ENCODE peak calls at places on chromosomes 6 and 20, in eight cellular contexts. One of them, this sample, is unnamed.

GRCh38 chr20:1472556-1473243 is 6.1 kb upstream of the NSFL1C start:
- DNase-seq in skeletal muscle cell: no peak
- DNase-seq in brain pericyte: no peak
- DNase-seq in activated gamma-delta T cell treated with Interleukin-2 at 50 U/mL for 16 hours: no peak
- DNase-seq in ovary: no peak
- DNase-seq in stimulated activated CD8-positive, alpha-beta memory T cell treated with anti-CD3 and anti-CD28 coated beads, Interleukin-4, amount 100 ng/mL, for 24 hours: no peak
- DNase-seq in upper lobe of right lung: no peak
- DNase-seq in neural crest cell: no peak
- DNase-seq in this sample: no peak

GRCh38 chr6:107152633-107153032 is 37.3 kb upstream of the BEND3 start:
- DNase-seq in neural crest cell: no peak
- DNase-seq in ovary: no peak
- DNase-seq in upper lobe of right lung: no peak
- DNase-seq in stimulated activated CD8-positive, alpha-beta memory T cell treated with anti-CD3 and anti-CD28 coated beads, Interleukin-4, amount 100 ng/mL, for 24 hours: no peak
- DNase-seq in activated gamma-delta T cell treated with Interleukin-2 at 50 U/mL for 16 hours: no peak
- DNase-seq in brain pericyte: no peak
- DNase-seq in skeletal muscle cell: no peak
- DNase-seq in this sample: no peak

GRCh38 chr6:87341158-87341557 is 3.5 kb upstream of the C6orf163 start:
- DNase-seq in activated gamma-delta T cell treated with Interleukin-2 at 50 U/mL for 16 hours: no peak
- DNase-seq in ovary: no peak
- DNase-seq in neural crest cell: no peak
- DNase-seq in brain pericyte: no peak
- DNase-seq in stimulated activated CD8-positive, alpha-beta memory T cell treated with anti-CD3 and anti-CD28 coated beads, Interleukin-4, amount 100 ng/mL, for 24 hours: no peak
- DNase-seq in upper lobe of right lung: no peak
- DNase-seq in skeletal muscle cell: no peak
- DNase-seq in this sample: no peak

GRCh38 chr6:36627801-36628246 is 33.7 kb downstream of the SRSF3 start:
- DNase-seq in skeletal muscle cell: peak
- DNase-seq in brain pericyte: no peak
- DNase-seq in stimulated activated CD8-positive, alpha-beta memory T cell treated with anti-CD3 and anti-CD28 coated beads, Interleukin-4, amount 100 ng/mL, for 24 hours: no peak
- DNase-seq in activated gamma-delta T cell treated with Interleukin-2 at 50 U/mL for 16 hours: no peak
- DNase-seq in upper lobe of right lung: peak
- DNase-seq in neural crest cell: no peak
- DNase-seq in ovary: peak
- DNase-seq in this sample: peak

GRCh38 chr20:63501818-63502670 is 3.2 kb upstream of the EEF1A2 start:
- DNase-seq in ovary: no peak
- DNase-seq in stimulated activated CD8-positive, alpha-beta memory T cell treated with anti-CD3 and anti-CD28 coated beads, Interleukin-4, amount 100 ng/mL, for 24 hours: no peak
- DNase-seq in upper lobe of right lung: no peak
- DNase-seq in skeletal muscle cell: no peak
- DNase-seq in activated gamma-delta T cell treated with Interleukin-2 at 50 U/mL for 16 hours: no peak
- DNase-seq in neural crest cell: no peak
- DNase-seq in brain pericyte: no peak
- DNase-seq in this sample: no peak

GRCh38 chr6:21441386-21441785 is 152.2 kb upstream of the SOX4 start:
- DNase-seq in stimulated activated CD8-positive, alpha-beta memory T cell treated with anti-CD3 and anti-CD28 coated beads, Interleukin-4, amount 100 ng/mL, for 24 hours: no peak
- DNase-seq in neural crest cell: no peak
- DNase-seq in skeletal muscle cell: no peak
- DNase-seq in brain pericyte: no peak
- DNase-seq in activated gamma-delta T cell treated with Interleukin-2 at 50 U/mL for 16 hours: no peak
- DNase-seq in upper lobe of right lung: no peak
- DNase-seq in ovary: no peak
- DNase-seq in this sample: no peak

GRCh38 chr6:150766201-150766997 is 99.1 kb upstream of the MTHFD1L start:
- DNase-seq in activated gamma-delta T cell treated with Interleukin-2 at 50 U/mL for 16 hours: no peak
- DNase-seq in neural crest cell: no peak
- DNase-seq in stimulated activated CD8-positive, alpha-beta memory T cell treated with anti-CD3 and anti-CD28 coated beads, Interleukin-4, amount 100 ng/mL, for 24 hours: no peak
- DNase-seq in skeletal muscle cell: no peak
- DNase-seq in ovary: peak
- DNase-seq in brain pericyte: no peak
- DNase-seq in upper lobe of right lung: no peak
- DNase-seq in this sample: peak

GRCh38 chr20:60057866-60058807 is 99.9 kb downstream of the CDH26 start:
- DNase-seq in upper lobe of right lung: peak
- DNase-seq in activated gamma-delta T cell treated with Interleukin-2 at 50 U/mL for 16 hours: peak
- DNase-seq in brain pericyte: peak
- DNase-seq in ovary: no peak
- DNase-seq in stimulated activated CD8-positive, alpha-beta memory T cell treated with anti-CD3 and anti-CD28 coated beads, Interleukin-4, amount 100 ng/mL, for 24 hours: no peak
- DNase-seq in skeletal muscle cell: peak
- DNase-seq in neural crest cell: no peak
- DNase-seq in this sample: peak

GRCh38 chr6:23584134-23584763 is 541.8 kb upstream of the NRSN1 start:
- DNase-seq in upper lobe of right lung: no peak
- DNase-seq in neural crest cell: no peak
- DNase-seq in brain pericyte: no peak
- DNase-seq in activated gamma-delta T cell treated with Interleukin-2 at 50 U/mL for 16 hours: no peak
- DNase-seq in skeletal muscle cell: no peak
- DNase-seq in ovary: no peak
- DNase-seq in stimulated activated CD8-positive, alpha-beta memory T cell treated with anti-CD3 and anti-CD28 coated beads, Interleukin-4, amount 100 ng/mL, for 24 hours: no peak
- DNase-seq in this sample: no peak

GRCh38 chr20:7155282-7155681 is 387.8 kb downstream of the BMP2 start:
- DNase-seq in activated gamma-delta T cell treated with Interleukin-2 at 50 U/mL for 16 hours: no peak
- DNase-seq in ovary: no peak
- DNase-seq in stimulated activated CD8-positive, alpha-beta memory T cell treated with anti-CD3 and anti-CD28 coated beads, Interleukin-4, amount 100 ng/mL, for 24 hours: no peak
- DNase-seq in neural crest cell: no peak
- DNase-seq in brain pericyte: no peak
- DNase-seq in upper lobe of right lung: no peak
- DNase-seq in skeletal muscle cell: no peak
- DNase-seq in this sample: no peak

GRCh38 chr20:44019638-44020335 is 105.1 kb downstream of the TOX2 start:
- DNase-seq in skeletal muscle cell: no peak
- DNase-seq in stimulated activated CD8-positive, alpha-beta memory T cell treated with anti-CD3 and anti-CD28 coated beads, Interleukin-4, amount 100 ng/mL, for 24 hours: no peak
- DNase-seq in brain pericyte: no peak
- DNase-seq in ovary: no peak
- DNase-seq in upper lobe of right lung: no peak
- DNase-seq in activated gamma-delta T cell treated with Interleukin-2 at 50 U/mL for 16 hours: peak
- DNase-seq in neural crest cell: no peak
- DNase-seq in this sample: peak

GRCh38 chr6:10409766-10410209 is 5.1 kb downstream of the TFAP2A start:
- DNase-seq in activated gamma-delta T cell treated with Interleukin-2 at 50 U/mL for 16 hours: no peak
- DNase-seq in skeletal muscle cell: no peak
- DNase-seq in ovary: no peak
- DNase-seq in stimulated activated CD8-positive, alpha-beta memory T cell treated with anti-CD3 and anti-CD28 coated beads, Interleukin-4, amount 100 ng/mL, for 24 hours: no peak
- DNase-seq in neural crest cell: no peak
- DNase-seq in upper lobe of right lung: no peak
- DNase-seq in brain pericyte: no peak
- DNase-seq in this sample: no peak

GRCh38 chr6:91097316-91097878 is 510.5 kb upstream of the MAP3K7 start:
- DNase-seq in brain pericyte: peak
- DNase-seq in ovary: peak
- DNase-seq in neural crest cell: no peak
- DNase-seq in activated gamma-delta T cell treated with Interleukin-2 at 50 U/mL for 16 hours: no peak
- DNase-seq in upper lobe of right lung: no peak
- DNase-seq in skeletal muscle cell: no peak
- DNase-seq in stimulated activated CD8-positive, alpha-beta memory T cell treated with anti-CD3 and anti-CD28 coated beads, Interleukin-4, amount 100 ng/mL, for 24 hours: no peak
- DNase-seq in this sample: peak

GRCh38 chr20:35305682-35306556 is 13.7 kb upstream of the FAM83C start:
- DNase-seq in ovary: no peak
- DNase-seq in activated gamma-delta T cell treated with Interleukin-2 at 50 U/mL for 16 hours: peak
- DNase-seq in skeletal muscle cell: peak
- DNase-seq in stimulated activated CD8-positive, alpha-beta memory T cell treated with anti-CD3 and anti-CD28 coated beads, Interleukin-4, amount 100 ng/mL, for 24 hours: peak
- DNase-seq in upper lobe of right lung: peak
- DNase-seq in neural crest cell: no peak
- DNase-seq in brain pericyte: peak
- DNase-seq in this sample: peak

GRCh38 chr6:85360794-85361642 is 88.9 kb upstream of the NT5E start:
- DNase-seq in brain pericyte: peak
- DNase-seq in neural crest cell: no peak
- DNase-seq in activated gamma-delta T cell treated with Interleukin-2 at 50 U/mL for 16 hours: no peak
- DNase-seq in skeletal muscle cell: peak
- DNase-seq in stimulated activated CD8-positive, alpha-beta memory T cell treated with anti-CD3 and anti-CD28 coated beads, Interleukin-4, amount 100 ng/mL, for 24 hours: no peak
- DNase-seq in upper lobe of right lung: no peak
- DNase-seq in ovary: peak
- DNase-seq in this sample: peak

GRCh38 chr6:41167173-41167963 is 4.5 kb upstream of the TREM2 start:
- DNase-seq in ovary: no peak
- DNase-seq in stimulated activated CD8-positive, alpha-beta memory T cell treated with anti-CD3 and anti-CD28 coated beads, Interleukin-4, amount 100 ng/mL, for 24 hours: no peak
- DNase-seq in upper lobe of right lung: no peak
- DNase-seq in brain pericyte: no peak
- DNase-seq in activated gamma-delta T cell treated with Interleukin-2 at 50 U/mL for 16 hours: no peak
- DNase-seq in skeletal muscle cell: no peak
- DNase-seq in neural crest cell: peak
- DNase-seq in this sample: no peak

GRCh38 chr6:22367331-22367730 is 70.5 kb upstream of the PRL start:
- DNase-seq in skeletal muscle cell: no peak
- DNase-seq in brain pericyte: no peak
- DNase-seq in upper lobe of right lung: no peak
- DNase-seq in activated gamma-delta T cell treated with Interleukin-2 at 50 U/mL for 16 hours: no peak
- DNase-seq in ovary: no peak
- DNase-seq in stimulated activated CD8-positive, alpha-beta memory T cell treated with anti-CD3 and anti-CD28 coated beads, Interleukin-4, amount 100 ng/mL, for 24 hours: no peak
- DNase-seq in neural crest cell: no peak
- DNase-seq in this sample: no peak

GRCh38 chr6:43376551-43376981 is 7.1 kb upstream of the ZNF318 start:
- DNase-seq in neural crest cell: no peak
- DNase-seq in brain pericyte: no peak
- DNase-seq in ovary: no peak
- DNase-seq in stimulated activated CD8-positive, alpha-beta memory T cell treated with anti-CD3 and anti-CD28 coated beads, Interleukin-4, amount 100 ng/mL, for 24 hours: no peak
- DNase-seq in skeletal muscle cell: no peak
- DNase-seq in upper lobe of right lung: no peak
- DNase-seq in activated gamma-delta T cell treated with Interleukin-2 at 50 U/mL for 16 hours: no peak
- DNase-seq in this sample: no peak

GRCh38 chr6:143514996-143515760 is 3.7 kb upstream of the FUCA2 start:
- DNase-seq in brain pericyte: no peak
- DNase-seq in stimulated activated CD8-positive, alpha-beta memory T cell treated with anti-CD3 and anti-CD28 coated beads, Interleukin-4, amount 100 ng/mL, for 24 hours: no peak
- DNase-seq in activated gamma-delta T cell treated with Interleukin-2 at 50 U/mL for 16 hours: no peak
- DNase-seq in neural crest cell: no peak
- DNase-seq in skeletal muscle cell: no peak
- DNase-seq in upper lobe of right lung: no peak
- DNase-seq in ovary: peak
- DNase-seq in this sample: no peak

GRCh38 chr6:29729774-29730328 is 6.6 kb downstream of the HLA-F start:
- DNase-seq in stimulated activated CD8-positive, alpha-beta memory T cell treated with anti-CD3 and anti-CD28 coated beads, Interleukin-4, amount 100 ng/mL, for 24 hours: no peak
- DNase-seq in brain pericyte: no peak
- DNase-seq in skeletal muscle cell: no peak
- DNase-seq in activated gamma-delta T cell treated with Interleukin-2 at 50 U/mL for 16 hours: no peak
- DNase-seq in neural crest cell: no peak
- DNase-seq in ovary: no peak
- DNase-seq in upper lobe of right lung: no peak
- DNase-seq in this sample: no peak

GRCh38 chr6:82741325-82741995 is 324.2 kb downstream of the UBE3D start:
- DNase-seq in brain pericyte: no peak
- DNase-seq in neural crest cell: no peak
- DNase-seq in activated gamma-delta T cell treated with Interleukin-2 at 50 U/mL for 16 hours: no peak
- DNase-seq in upper lobe of right lung: no peak
- DNase-seq in ovary: no peak
- DNase-seq in stimulated activated CD8-positive, alpha-beta memory T cell treated with anti-CD3 and anti-CD28 coated beads, Interleukin-4, amount 100 ng/mL, for 24 hours: no peak
- DNase-seq in skeletal muscle cell: no peak
- DNase-seq in this sample: no peak

GRCh38 chr20:10090588-10091166 is 55.9 kb downstream of the ANKEF1 start:
- DNase-seq in ovary: peak
- DNase-seq in stimulated activated CD8-positive, alpha-beta memory T cell treated with anti-CD3 and anti-CD28 coated beads, Interleukin-4, amount 100 ng/mL, for 24 hours: no peak
- DNase-seq in neural crest cell: peak
- DNase-seq in upper lobe of right lung: peak
- DNase-seq in brain pericyte: no peak
- DNase-seq in skeletal muscle cell: no peak
- DNase-seq in activated gamma-delta T cell treated with Interleukin-2 at 50 U/mL for 16 hours: no peak
- DNase-seq in this sample: no peak

GRCh38 chr6:109313139-109313538 is 69.1 kb downstream of the CD164 start:
- DNase-seq in upper lobe of right lung: no peak
- DNase-seq in neural crest cell: no peak
- DNase-seq in activated gamma-delta T cell treated with Interleukin-2 at 50 U/mL for 16 hours: no peak
- DNase-seq in skeletal muscle cell: no peak
- DNase-seq in ovary: no peak
- DNase-seq in brain pericyte: no peak
- DNase-seq in stimulated activated CD8-positive, alpha-beta memory T cell treated with anti-CD3 and anti-CD28 coated beads, Interleukin-4, amount 100 ng/mL, for 24 hours: no peak
- DNase-seq in this sample: no peak

GRCh38 chr6:169859978-169860703 is 108.7 kb downstream of the ERMARD start:
- DNase-seq in skeletal muscle cell: no peak
- DNase-seq in neural crest cell: no peak
- DNase-seq in brain pericyte: no peak
- DNase-seq in stimulated activated CD8-positive, alpha-beta memory T cell treated with anti-CD3 and anti-CD28 coated beads, Interleukin-4, amount 100 ng/mL, for 24 hours: no peak
- DNase-seq in activated gamma-delta T cell treated with Interleukin-2 at 50 U/mL for 16 hours: no peak
- DNase-seq in ovary: no peak
- DNase-seq in upper lobe of right lung: peak
- DNase-seq in this sample: no peak

GRCh38 chr6:20548264-20548663 is 14.0 kb downstream of the CDKAL1 start:
- DNase-seq in upper lobe of right lung: no peak
- DNase-seq in stimulated activated CD8-positive, alpha-beta memory T cell treated with anti-CD3 and anti-CD28 coated beads, Interleukin-4, amount 100 ng/mL, for 24 hours: no peak
- DNase-seq in skeletal muscle cell: no peak
- DNase-seq in ovary: no peak
- DNase-seq in neural crest cell: no peak
- DNase-seq in activated gamma-delta T cell treated with Interleukin-2 at 50 U/mL for 16 hours: no peak
- DNase-seq in brain pericyte: no peak
- DNase-seq in this sample: no peak

GRCh38 chr20:56249244-56249955 is 868 bp downstream of the MC3R start:
- DNase-seq in neural crest cell: peak
- DNase-seq in skeletal muscle cell: no peak
- DNase-seq in brain pericyte: no peak
- DNase-seq in ovary: peak
- DNase-seq in upper lobe of right lung: no peak
- DNase-seq in stimulated activated CD8-positive, alpha-beta memory T cell treated with anti-CD3 and anti-CD28 coated beads, Interleukin-4, amount 100 ng/mL, for 24 hours: no peak
- DNase-seq in activated gamma-delta T cell treated with Interleukin-2 at 50 U/mL for 16 hours: no peak
- DNase-seq in this sample: no peak

GRCh38 chr20:26208296-26209091 is 511.8 kb upstream of the ZNF337 start:
- DNase-seq in ovary: no peak
- DNase-seq in upper lobe of right lung: peak
- DNase-seq in stimulated activated CD8-positive, alpha-beta memory T cell treated with anti-CD3 and anti-CD28 coated beads, Interleukin-4, amount 100 ng/mL, for 24 hours: no peak
- DNase-seq in activated gamma-delta T cell treated with Interleukin-2 at 50 U/mL for 16 hours: no peak
- DNase-seq in brain pericyte: no peak
- DNase-seq in neural crest cell: peak
- DNase-seq in skeletal muscle cell: no peak
- DNase-seq in this sample: no peak

GRCh38 chr6:12293234-12293930 is 3.2 kb downstream of the EDN1 start:
- DNase-seq in upper lobe of right lung: no peak
- DNase-seq in activated gamma-delta T cell treated with Interleukin-2 at 50 U/mL for 16 hours: no peak
- DNase-seq in neural crest cell: no peak
- DNase-seq in stimulated activated CD8-positive, alpha-beta memory T cell treated with anti-CD3 and anti-CD28 coated beads, Interleukin-4, amount 100 ng/mL, for 24 hours: no peak
- DNase-seq in brain pericyte: no peak
- DNase-seq in ovary: no peak
- DNase-seq in skeletal muscle cell: no peak
- DNase-seq in this sample: no peak

GRCh38 chr6:19303381-19303780 is 533.8 kb upstream of the ID4 start:
- DNase-seq in brain pericyte: no peak
- DNase-seq in upper lobe of right lung: no peak
- DNase-seq in ovary: no peak
- DNase-seq in skeletal muscle cell: no peak
- DNase-seq in neural crest cell: no peak
- DNase-seq in activated gamma-delta T cell treated with Interleukin-2 at 50 U/mL for 16 hours: no peak
- DNase-seq in stimulated activated CD8-positive, alpha-beta memory T cell treated with anti-CD3 and anti-CD28 coated beads, Interleukin-4, amount 100 ng/mL, for 24 hours: no peak
- DNase-seq in this sample: no peak

GRCh38 chr20:3245711-3246110 is 6.7 kb upstream of the SLC4A11 start:
- DNase-seq in upper lobe of right lung: no peak
- DNase-seq in skeletal muscle cell: no peak
- DNase-seq in ovary: no peak
- DNase-seq in activated gamma-delta T cell treated with Interleukin-2 at 50 U/mL for 16 hours: no peak
- DNase-seq in stimulated activated CD8-positive, alpha-beta memory T cell treated with anti-CD3 and anti-CD28 coated beads, Interleukin-4, amount 100 ng/mL, for 24 hours: no peak
- DNase-seq in neural crest cell: no peak
- DNase-seq in brain pericyte: no peak
- DNase-seq in this sample: no peak

GRCh38 chr20:50174456-50174855 is 16.2 kb upstream of the CEBPB start:
- DNase-seq in upper lobe of right lung: no peak
- DNase-seq in activated gamma-delta T cell treated with Interleukin-2 at 50 U/mL for 16 hours: no peak
- DNase-seq in neural crest cell: no peak
- DNase-seq in ovary: no peak
- DNase-seq in stimulated activated CD8-positive, alpha-beta memory T cell treated with anti-CD3 and anti-CD28 coated beads, Interleukin-4, amount 100 ng/mL, for 24 hours: no peak
- DNase-seq in skeletal muscle cell: no peak
- DNase-seq in brain pericyte: no peak
- DNase-seq in this sample: no peak

GRCh38 chr20:41005361-41005729 is 23.3 kb upstream of the TOP1 start:
- DNase-seq in skeletal muscle cell: peak
- DNase-seq in ovary: peak
- DNase-seq in neural crest cell: no peak
- DNase-seq in brain pericyte: peak
- DNase-seq in upper lobe of right lung: peak
- DNase-seq in activated gamma-delta T cell treated with Interleukin-2 at 50 U/mL for 16 hours: no peak
- DNase-seq in stimulated activated CD8-positive, alpha-beta memory T cell treated with anti-CD3 and anti-CD28 coated beads, Interleukin-4, amount 100 ng/mL, for 24 hours: no peak
- DNase-seq in this sample: peak

GRCh38 chr6:17281100-17281496 is at the start of gene RBM24:
- DNase-seq in upper lobe of right lung: peak
- DNase-seq in neural crest cell: peak
- DNase-seq in brain pericyte: no peak
- DNase-seq in activated gamma-delta T cell treated with Interleukin-2 at 50 U/mL for 16 hours: no peak
- DNase-seq in ovary: peak
- DNase-seq in stimulated activated CD8-positive, alpha-beta memory T cell treated with anti-CD3 and anti-CD28 coated beads, Interleukin-4, amount 100 ng/mL, for 24 hours: no peak
- DNase-seq in skeletal muscle cell: no peak
- DNase-seq in this sample: peak

GRCh38 chr6:154257074-154257473 is 99.5 kb downstream of the IPCEF1 start:
- DNase-seq in ovary: no peak
- DNase-seq in stimulated activated CD8-positive, alpha-beta memory T cell treated with anti-CD3 and anti-CD28 coated beads, Interleukin-4, amount 100 ng/mL, for 24 hours: no peak
- DNase-seq in brain pericyte: no peak
- DNase-seq in skeletal muscle cell: no peak
- DNase-seq in neural crest cell: no peak
- DNase-seq in activated gamma-delta T cell treated with Interleukin-2 at 50 U/mL for 16 hours: no peak
- DNase-seq in upper lobe of right lung: no peak
- DNase-seq in this sample: no peak

This sample was measured in fibroblast of the conjunctiva.